ENCODE peak calls at places on chromosomes 6 and 20, in six cellular contexts. One of them, this sample, is unnamed.
A peak's percentile ranks its signal among the peaks of the same experiment; 100 is the strongest.

GRCh38 chr6:35833534-35833933 is 28.4 kb downstream of the LHFPL5 start:
- DNase-seq in adrenal gland: no peak
- DNase-seq in left lung: no peak
- DNase-seq in CD8-positive, alpha-beta T cell: no peak
- DNase-seq in heart left ventricle: no peak
- DNase-seq in GM23338: no peak
- DNase-seq in this sample: no peak

GRCh38 chr20:35368616-35369423 is 43.0 kb downstream of the UQCC1 start:
- DNase-seq in adrenal gland: no peak
- DNase-seq in left lung: no peak
- DNase-seq in GM23338: peak; percentile 29
- DNase-seq in heart left ventricle: peak; percentile 71
- DNase-seq in CD8-positive, alpha-beta T cell: no peak
- DNase-seq in this sample: no peak

GRCh38 chr20:9218412-9219001 is 149.6 kb downstream of the PLCB4 start:
- DNase-seq in heart left ventricle: no peak
- DNase-seq in adrenal gland: peak; percentile 21
- DNase-seq in CD8-positive, alpha-beta T cell: no peak
- DNase-seq in left lung: no peak
- DNase-seq in GM23338: no peak
- DNase-seq in this sample: no peak

GRCh38 chr6:170025341-170026271 is 265.3 kb downstream of the DLL1 start:
- DNase-seq in CD8-positive, alpha-beta T cell: no peak
- DNase-seq in left lung: peak; percentile 24
- DNase-seq in adrenal gland: no peak
- DNase-seq in heart left ventricle: no peak
- DNase-seq in GM23338: no peak
- DNase-seq in this sample: no peak

GRCh38 chr20:45993197-45993951 is 15.3 kb upstream of the MMP9 start:
- DNase-seq in heart left ventricle: no peak
- DNase-seq in left lung: no peak
- DNase-seq in GM23338: peak; percentile 28
- DNase-seq in adrenal gland: no peak
- DNase-seq in CD8-positive, alpha-beta T cell: no peak
- DNase-seq in this sample: no peak

GRCh38 chr6:121006024-121006423 is 328.3 kb downstream of the TBC1D32 start:
- DNase-seq in CD8-positive, alpha-beta T cell: no peak
- DNase-seq in adrenal gland: no peak
- DNase-seq in left lung: no peak
- DNase-seq in GM23338: no peak
- DNase-seq in heart left ventricle: no peak
- DNase-seq in this sample: no peak

GRCh38 chr20:62387993-62388635 is 1.2 kb downstream of the RPS21 start:
- DNase-seq in heart left ventricle: no peak
- DNase-seq in left lung: no peak
- DNase-seq in GM23338: no peak
- DNase-seq in adrenal gland: no peak
- DNase-seq in CD8-positive, alpha-beta T cell: no peak
- DNase-seq in this sample: no peak

GRCh38 chr6:150711584-150712501 is 112.2 kb downstream of the PLEKHG1 start:
- DNase-seq in heart left ventricle: peak; percentile 47
- DNase-seq in GM23338: no peak
- DNase-seq in CD8-positive, alpha-beta T cell: no peak
- DNase-seq in left lung: no peak
- DNase-seq in adrenal gland: no peak
- DNase-seq in this sample: peak; percentile 47

GRCh38 chr6:146682919-146683318 is 84.1 kb downstream of the ADGB start:
- DNase-seq in GM23338: no peak
- DNase-seq in CD8-positive, alpha-beta T cell: no peak
- DNase-seq in heart left ventricle: no peak
- DNase-seq in left lung: no peak
- DNase-seq in adrenal gland: no peak
- DNase-seq in this sample: no peak

GRCh38 chr20:1870792-1871550 is 24.2 kb upstream of the SIRPA start:
- DNase-seq in CD8-positive, alpha-beta T cell: no peak
- DNase-seq in left lung: no peak
- DNase-seq in GM23338: no peak
- DNase-seq in heart left ventricle: no peak
- DNase-seq in adrenal gland: no peak
- DNase-seq in this sample: no peak

GRCh38 chr20:532530-532929 is 11.1 kb downstream of the CSNK2A1 start:
- DNase-seq in CD8-positive, alpha-beta T cell: no peak
- DNase-seq in adrenal gland: no peak
- DNase-seq in heart left ventricle: no peak
- DNase-seq in left lung: no peak
- DNase-seq in GM23338: no peak
- DNase-seq in this sample: no peak

GRCh38 chr6:139371421-139372253 is 2.8 kb downstream of the CITED2 start:
- DNase-seq in heart left ventricle: no peak
- DNase-seq in adrenal gland: no peak
- DNase-seq in CD8-positive, alpha-beta T cell: no peak
- DNase-seq in GM23338: no peak
- DNase-seq in left lung: no peak
- DNase-seq in this sample: no peak

GRCh38 chr20:5081196-5081595 is 38.6 kb downstream of the PCNA start:
- DNase-seq in left lung: no peak
- DNase-seq in CD8-positive, alpha-beta T cell: no peak
- DNase-seq in adrenal gland: no peak
- DNase-seq in GM23338: peak; percentile 21
- DNase-seq in heart left ventricle: no peak
- DNase-seq in this sample: no peak

GRCh38 chr6:117733341-117733740 is 58.1 kb downstream of the NUS1 start:
- DNase-seq in left lung: no peak
- DNase-seq in adrenal gland: no peak
- DNase-seq in GM23338: no peak
- DNase-seq in CD8-positive, alpha-beta T cell: no peak
- DNase-seq in heart left ventricle: no peak
- DNase-seq in this sample: no peak

GRCh38 chr6:157586476-157587126 is 205.6 kb downstream of the ZDHHC14 start:
- DNase-seq in adrenal gland: no peak
- DNase-seq in heart left ventricle: no peak
- DNase-seq in CD8-positive, alpha-beta T cell: no peak
- DNase-seq in left lung: no peak
- DNase-seq in GM23338: no peak
- DNase-seq in this sample: no peak

GRCh38 chr6:30541515-30542403 is 14.5 kb downstream of the GNL1 start:
- DNase-seq in adrenal gland: peak; percentile 65
- DNase-seq in left lung: peak; percentile 81
- DNase-seq in GM23338: peak; percentile 90
- DNase-seq in heart left ventricle: peak; percentile 75
- DNase-seq in CD8-positive, alpha-beta T cell: peak; percentile 82
- DNase-seq in this sample: peak; percentile 70

GRCh38 chr6:130600880-130601341 is 226.3 kb upstream of the SMLR1 start:
- DNase-seq in left lung: no peak
- DNase-seq in CD8-positive, alpha-beta T cell: no peak
- DNase-seq in heart left ventricle: no peak
- DNase-seq in GM23338: peak; percentile 21
- DNase-seq in adrenal gland: no peak
- DNase-seq in this sample: no peak

GRCh38 chr6:148935705-148936306 is 189.0 kb downstream of the UST start:
- DNase-seq in CD8-positive, alpha-beta T cell: no peak
- DNase-seq in GM23338: no peak
- DNase-seq in heart left ventricle: no peak
- DNase-seq in adrenal gland: peak; percentile 39
- DNase-seq in left lung: no peak
- DNase-seq in this sample: no peak

GRCh38 chr6:25050356-25050755 is 114.6 kb upstream of the RIPOR2 start:
- DNase-seq in GM23338: no peak
- DNase-seq in CD8-positive, alpha-beta T cell: peak; percentile 53
- DNase-seq in adrenal gland: no peak
- DNase-seq in heart left ventricle: no peak
- DNase-seq in left lung: no peak
- DNase-seq in this sample: peak; percentile 54

GRCh38 chr6:46583081-46583480 is 69.5 kb downstream of the CYP39A1 start:
- DNase-seq in GM23338: no peak
- DNase-seq in heart left ventricle: no peak
- DNase-seq in adrenal gland: no peak
- DNase-seq in left lung: no peak
- DNase-seq in CD8-positive, alpha-beta T cell: no peak
- DNase-seq in this sample: no peak

GRCh38 chr6:166253277-166254229 is 54.6 kb downstream of the PRR18 start:
- DNase-seq in adrenal gland: no peak
- DNase-seq in heart left ventricle: peak; percentile 54
- DNase-seq in GM23338: peak; percentile 59
- DNase-seq in left lung: peak; percentile 51
- DNase-seq in CD8-positive, alpha-beta T cell: peak; percentile 49
- DNase-seq in this sample: no peak

GRCh38 chr6:111122458-111123286 is 35.4 kb downstream of the SLC16A10 start:
- DNase-seq in heart left ventricle: no peak
- DNase-seq in adrenal gland: no peak
- DNase-seq in CD8-positive, alpha-beta T cell: no peak
- DNase-seq in left lung: no peak
- DNase-seq in GM23338: no peak
- DNase-seq in this sample: no peak

GRCh38 chr20:19376451-19376971 is 164.1 kb downstream of the SLC24A3 start:
- DNase-seq in adrenal gland: no peak
- DNase-seq in heart left ventricle: peak; percentile 41
- DNase-seq in left lung: no peak
- DNase-seq in GM23338: no peak
- DNase-seq in CD8-positive, alpha-beta T cell: no peak
- DNase-seq in this sample: peak; percentile 9

GRCh38 chr6:50989123-50989522 is 170.5 kb downstream of the TFAP2B start:
- DNase-seq in left lung: no peak
- DNase-seq in adrenal gland: no peak
- DNase-seq in heart left ventricle: no peak
- DNase-seq in CD8-positive, alpha-beta T cell: no peak
- DNase-seq in GM23338: no peak
- DNase-seq in this sample: no peak

DNA sequence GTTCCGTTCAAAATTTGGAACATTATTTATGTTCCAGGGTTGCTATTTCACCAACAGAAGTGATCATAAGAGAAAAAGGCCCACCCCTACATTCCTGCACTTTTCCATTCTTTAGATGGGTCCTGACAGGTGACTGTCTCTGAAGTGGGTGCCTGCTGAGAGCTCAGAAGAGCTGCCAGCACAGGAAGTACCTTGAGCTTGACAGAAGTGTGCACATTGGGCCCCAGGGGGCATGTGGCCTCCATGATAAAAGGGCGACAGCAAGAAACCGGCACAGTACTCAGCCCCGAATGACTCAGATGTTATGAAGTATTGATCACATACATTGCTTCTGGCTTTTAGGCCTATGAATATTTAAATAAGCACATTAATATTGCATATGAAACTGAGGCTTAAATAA is 150.4 kb downstream of the PCSK2 start:
- DNase-seq in GM23338: no peak
- DNase-seq in adrenal gland: no peak
- DNase-seq in CD8-positive, alpha-beta T cell: no peak
- DNase-seq in left lung: no peak
- DNase-seq in heart left ventricle: no peak
- DNase-seq in this sample: no peak
- TF ChIP-seq CTCF in GM23338: no peak
- TF ChIP-seq CTCF in adrenal gland: no peak
- TF ChIP-seq CTCF in CD8-positive, alpha-beta T cell: no peak
- TF ChIP-seq CTCF in left lung: no peak
- TF ChIP-seq CTCF in heart left ventricle: no peak
- TF ChIP-seq CTCF in this sample: no peak

GRCh38 chr20:3765171-3765887 is 2.2 kb downstream of the ADISSP start:
- DNase-seq in heart left ventricle: peak; percentile 83
- DNase-seq in adrenal gland: no peak
- DNase-seq in GM23338: no peak
- DNase-seq in left lung: no peak
- DNase-seq in CD8-positive, alpha-beta T cell: no peak
- DNase-seq in this sample: no peak

GRCh38 chr20:3766381-3766780 is 1.2 kb downstream of the ADISSP start:
- DNase-seq in CD8-positive, alpha-beta T cell: no peak
- DNase-seq in left lung: no peak
- DNase-seq in adrenal gland: no peak
- DNase-seq in GM23338: no peak
- DNase-seq in heart left ventricle: no peak
- DNase-seq in this sample: no peak

GRCh38 chr20:3760980-3761379 is 6.6 kb downstream of the ADISSP start:
- DNase-seq in GM23338: no peak
- DNase-seq in CD8-positive, alpha-beta T cell: no peak
- DNase-seq in adrenal gland: no peak
- DNase-seq in left lung: no peak
- DNase-seq in heart left ventricle: no peak
- DNase-seq in this sample: no peak

GRCh38 chr20:3764659-3765058 is 2.9 kb downstream of the ADISSP start:
- DNase-seq in CD8-positive, alpha-beta T cell: no peak
- DNase-seq in heart left ventricle: no peak
- DNase-seq in left lung: no peak
- DNase-seq in GM23338: no peak
- DNase-seq in adrenal gland: no peak
- DNase-seq in this sample: no peak

GRCh38 chr20:3763691-3764601 is 3.6 kb downstream of the ADISSP start:
- DNase-seq in adrenal gland: no peak
- DNase-seq in CD8-positive, alpha-beta T cell: no peak
- DNase-seq in heart left ventricle: no peak
- DNase-seq in left lung: no peak
- DNase-seq in GM23338: no peak
- DNase-seq in this sample: no peak
- H3K4me3 ChIP-seq in adrenal gland: no peak overlapping the region
- H3K4me3 ChIP-seq in CD8-positive, alpha-beta T cell: no peak overlapping the region
- H3K4me3 ChIP-seq in heart left ventricle: no peak overlapping the region
- H3K4me3 ChIP-seq in left lung: no peak overlapping the region
- H3K4me3 ChIP-seq in GM23338: no peak overlapping the region
- H3K4me3 ChIP-seq in this sample: no peak overlapping the region

GRCh38 chr6:80517525-80517924 is 411.1 kb downstream of the BCKDHB start:
- DNase-seq in GM23338: no peak
- DNase-seq in heart left ventricle: no peak
- DNase-seq in CD8-positive, alpha-beta T cell: no peak
- DNase-seq in adrenal gland: no peak
- DNase-seq in left lung: no peak
- DNase-seq in this sample: no peak
- H3K27ac ChIP-seq in GM23338: no peak overlapping the region
- H3K27ac ChIP-seq in heart left ventricle: no peak overlapping the region
- H3K27ac ChIP-seq in CD8-positive, alpha-beta T cell: no peak overlapping the region
- H3K27ac ChIP-seq in adrenal gland: no peak overlapping the region
- H3K27ac ChIP-seq in left lung: no peak overlapping the region
- H3K27ac ChIP-seq in this sample: no peak overlapping the region

GRCh38 chr6:168559574-168560098 is 118.7 kb downstream of the SMOC2 start:
- DNase-seq in left lung: no peak
- DNase-seq in adrenal gland: no peak
- DNase-seq in CD8-positive, alpha-beta T cell: no peak
- DNase-seq in GM23338: no peak
- DNase-seq in heart left ventricle: no peak
- DNase-seq in this sample: no peak
- TF ChIP-seq CTCF in left lung: no peak
- TF ChIP-seq CTCF in adrenal gland: no peak
- TF ChIP-seq CTCF in CD8-positive, alpha-beta T cell: no peak
- TF ChIP-seq CTCF in GM23338: no peak
- TF ChIP-seq CTCF in heart left ventricle: no peak
- TF ChIP-seq CTCF in this sample: no peak

DNA sequence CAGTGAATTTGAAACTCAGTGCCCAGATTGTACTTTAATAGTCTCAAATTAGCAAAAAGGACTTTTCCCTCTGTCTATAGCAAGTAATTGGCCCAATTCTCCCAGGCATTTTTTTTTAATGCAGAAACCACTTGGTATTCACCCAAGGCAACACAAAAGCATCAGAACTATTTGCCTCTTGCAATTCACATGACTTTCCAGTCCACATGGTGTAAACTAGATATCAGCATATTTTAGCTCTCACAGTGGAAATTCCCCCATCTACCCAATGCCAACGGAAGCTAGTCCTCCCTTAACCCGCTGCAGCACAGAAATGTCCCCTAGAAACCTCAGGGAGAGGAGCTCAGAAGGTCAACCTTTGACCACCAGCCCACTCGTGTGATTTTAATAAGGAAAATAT is 103.4 kb upstream of the CDYL start:
- DNase-seq in CD8-positive, alpha-beta T cell: no peak
- DNase-seq in adrenal gland: no peak
- DNase-seq in left lung: no peak
- DNase-seq in heart left ventricle: no peak
- DNase-seq in GM23338: no peak
- DNase-seq in this sample: no peak
- H3K4me3 ChIP-seq in CD8-positive, alpha-beta T cell: no peak overlapping the region
- H3K4me3 ChIP-seq in adrenal gland: no peak overlapping the region
- H3K4me3 ChIP-seq in left lung: no peak overlapping the region
- H3K4me3 ChIP-seq in heart left ventricle: no peak overlapping the region
- H3K4me3 ChIP-seq in GM23338: no peak overlapping the region
- H3K4me3 ChIP-seq in this sample: no peak overlapping the region